ENCODE peak calls at places on chromosomes 7 and 10, in four cellular contexts. W is ovary, R is cardiac muscle cell, Q is Karpas-422. T is an unnamed sample.

GRCh38 chr10:64090865-64091264 is 569.7 kb downstream of the REEP3 start:
- DNase-seq in W (no peak), R (no peak), Q (no peak), T (no peak)

GRCh38 chr7:1571261-1571650 is 1.4 kb upstream of the PSMG3 start:
- DNase-seq in W (no peak), R (peak; percentile 80), Q (peak; percentile 59), T (no peak)

GRCh38 chr10:62130948-62131347 is 137.7 kb downstream of the RTKN2 start:
- DNase-seq in W (no peak), R (peak; percentile 91), Q (no peak), T (no peak)

GRCh38 chr10:70528726-70529362 is 50.3 kb downstream of the PALD1 start:
- DNase-seq in W (no peak), R (peak; percentile 76), Q (peak; percentile 62), T (peak; percentile 42)

GRCh38 chr10:82277591-82277990 is 402.6 kb downstream of the NRG3 start:
- DNase-seq in W (no peak), R (no peak), Q (no peak), T (no peak)

GRCh38 chr7:1694981-1695511 is 25.0 kb downstream of the ELFN1 start:
- DNase-seq in W (peak; percentile 4), R (no peak), Q (no peak), T (no peak)

GRCh38 chr7:114740095-114740494 is 181.8 kb upstream of the MDFIC start:
- DNase-seq in W (no peak), R (no peak), Q (no peak), T (no peak)

GRCh38 chr10:122715576-122715975 is 15.9 kb upstream of the C10orf120 start:
- DNase-seq in W (no peak), R (no peak), Q (no peak), T (no peak)

GRCh38 chr7:8133188-8133848 is 128.6 kb downstream of the ICA1 start:
- DNase-seq in W (no peak), R (no peak), Q (no peak), T (no peak)

GRCh38 chr10:88966785-88967184 is 14.2 kb upstream of the ACTA2 start:
- DNase-seq in W (peak; percentile 54), R (no peak), Q (no peak), T (no peak)

GRCh38 chr10:18618995-18619394 is 32.4 kb downstream of the NSUN6 start:
- DNase-seq in W (no peak), R (no peak), Q (no peak), T (no peak)

GRCh38 chr10:10598297-10598696 is 419.4 kb upstream of the CELF2 start:
- DNase-seq in W (no peak), R (no peak), Q (peak; percentile 46), T (no peak)

GRCh38 chr7:108436906-108437305 is 19.3 kb downstream of the NRCAM start:
- DNase-seq in W (no peak), R (no peak), Q (no peak), T (no peak)

GRCh38 chr10:71740069-71740468 is 20.5 kb upstream of the C10orf105 start:
- DNase-seq in W (no peak), R (peak; percentile 86), Q (no peak), T (peak; percentile 39)

GRCh38 chr7:20385121-20385520 is 54.4 kb downstream of the ITGB8 start:
- DNase-seq in W (no peak), R (peak; percentile 51), Q (no peak), T (no peak)

GRCh38 chr7:47153076-47153475 is 428.8 kb downstream of the TNS3 start:
- DNase-seq in W (no peak), R (peak; percentile 94), Q (no peak), T (peak; percentile 21)

GRCh38 chr10:73853196-73853595 is 21.2 kb downstream of the CAMK2G start:
- DNase-seq in W (no peak), R (no peak), Q (no peak), T (no peak)

GRCh38 chr7:73971701-73972341 is 56.2 kb upstream of the ELN start:
- DNase-seq in W (no peak), R (no peak), Q (no peak), T (no peak)

GRCh38 chr10:77641788-77642397 is 4.3 kb upstream of the KCNMA1 start:
- DNase-seq in W (peak; percentile 42), R (peak; percentile 83), Q (peak; percentile 91), T (peak; percentile 79)

GRCh38 chr7:138478499-138478908 is 18.4 kb downstream of the TRIM24 start:
- DNase-seq in W (no peak), R (no peak), Q (no peak), T (peak; percentile 74)

GRCh38 chr7:128867241-128867640 is 4.6 kb downstream of the ATP6V1F start:
- DNase-seq in W (no peak), R (no peak), Q (no peak), T (no peak)

GRCh38 chr10:132306951-132307751 is 599 bp downstream of the STK32C start:
- DNase-seq in W (no peak), R (no peak), Q (no peak), T (peak; percentile 27)

GRCh38 chr7:30032310-30033125 is 4.3 kb downstream of the PLEKHA8 start:
- DNase-seq in W (peak; percentile 26), R (peak; percentile 49), Q (peak; percentile 49), T (peak; percentile 12)

GRCh38 chr10:88389456-88389855 is 193.7 kb downstream of the RNLS start:
- DNase-seq in W (no peak), R (peak; percentile 81), Q (peak; percentile 77), T (peak; percentile 72)

GRCh38 chr7:157683251-157684156 is 346.7 kb downstream of the DNAJB6 start:
- DNase-seq in W (no peak), R (no peak), Q (no peak), T (no peak)

GRCh38 chr7:54972733-54973294 is 46.0 kb upstream of the EGFR start:
- DNase-seq in W (no peak), R (no peak), Q (no peak), T (no peak)

GRCh38 chr7:91636129-91636724 is 244.3 kb downstream of the MTERF1 start:
- DNase-seq in W (no peak), R (peak; percentile 53), Q (peak; percentile 86), T (peak; percentile 1)

GRCh38 chr10:17673517-17674051 is 29.6 kb downstream of the STAM start:
- DNase-seq in W (no peak), R (peak; percentile 80), Q (no peak), T (no peak)

GRCh38 chr10:67705921-67706320 is 9.9 kb upstream of the CTNNA3 start:
- DNase-seq in W (no peak), R (no peak), Q (no peak), T (no peak)

GRCh38 chr7:40874756-40875155 is 740.0 kb downstream of the SUGCT start:
- DNase-seq in W (no peak), R (no peak), Q (no peak), T (no peak)

GRCh38 chr10:20995123-20995978 is 98.2 kb upstream of the NEBL start:
- DNase-seq in W (no peak), R (peak; percentile 42), Q (no peak), T (no peak)

GRCh38 chr10:73517166-73517888 is 21.5 kb upstream of the PPP3CB start:
- DNase-seq in W (no peak), R (no peak), Q (no peak), T (no peak)

GRCh38 chr10:106043833-106044232 is 1120.7 kb downstream of the SORCS1 start:
- DNase-seq in W (no peak), R (no peak), Q (no peak), T (no peak)

GRCh38 chr10:102436312-102436711 is 3.9 kb upstream of the CUEDC2 start:
- DNase-seq in W (no peak), R (no peak), Q (no peak), T (peak; percentile 73)
- H3K4me1 ChIP-seq in W (peaks cover 10% of the 10 kb centered on the region), R (peaks cover 10% of the 10 kb centered on the region), Q (peaks cover 6% of the 10 kb centered on the region), T (no peaks in the 10 kb centered on the region)

DNA sequence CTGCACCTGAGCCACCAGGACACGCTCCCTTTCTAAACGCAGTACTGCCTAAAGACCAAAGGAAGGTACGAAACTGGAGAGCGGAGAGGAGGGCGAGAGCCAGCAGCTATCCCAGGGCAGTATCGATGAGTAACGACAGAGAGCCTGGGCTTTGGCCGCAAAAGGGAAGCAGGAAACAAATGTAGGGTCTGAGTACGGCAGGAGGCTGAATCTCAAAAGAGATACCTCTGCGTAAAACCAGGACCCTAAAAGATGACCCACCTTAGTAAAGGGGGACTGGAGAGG is 20.4 kb downstream of the PARP12 start:
- DNase-seq in W (no peak), R (no peak), Q (no peak), T (no peak)
- H3K36me3 ChIP-seq in W (no peaks in the 10 kb centered on the region), R (no peaks in the 10 kb centered on the region), Q (no peaks in the 10 kb centered on the region), T (peaks cover 14% of the 10 kb centered on the region)

DNA sequence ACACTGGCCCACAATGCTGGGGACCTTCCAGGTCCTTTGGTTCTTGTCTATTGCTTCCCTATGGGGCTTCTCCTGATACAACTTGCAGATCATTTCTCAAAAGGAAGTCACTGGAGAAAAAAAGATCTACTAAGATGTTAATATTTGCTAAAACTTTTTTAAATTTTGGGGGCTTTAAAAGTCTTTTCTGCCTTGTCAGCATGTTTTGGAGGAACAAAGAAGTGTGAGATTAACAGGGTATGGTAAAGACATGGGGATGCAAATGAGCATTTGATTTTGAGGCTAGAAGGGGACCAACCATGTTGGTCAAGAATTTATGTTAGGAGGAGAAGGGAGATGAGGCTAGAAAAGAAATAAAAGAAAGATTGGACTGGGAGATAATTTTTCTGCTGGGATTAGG is 515.4 kb downstream of the HTR7 start:
- DNase-seq in W (no peak), R (no peak), Q (no peak), T (no peak)
- H3K9me3 ChIP-seq in W (no peaks in the 10 kb centered on the region), R (no peaks in the 10 kb centered on the region), Q (no peaks in the 10 kb centered on the region), T (no peaks in the 10 kb centered on the region)

DNA sequence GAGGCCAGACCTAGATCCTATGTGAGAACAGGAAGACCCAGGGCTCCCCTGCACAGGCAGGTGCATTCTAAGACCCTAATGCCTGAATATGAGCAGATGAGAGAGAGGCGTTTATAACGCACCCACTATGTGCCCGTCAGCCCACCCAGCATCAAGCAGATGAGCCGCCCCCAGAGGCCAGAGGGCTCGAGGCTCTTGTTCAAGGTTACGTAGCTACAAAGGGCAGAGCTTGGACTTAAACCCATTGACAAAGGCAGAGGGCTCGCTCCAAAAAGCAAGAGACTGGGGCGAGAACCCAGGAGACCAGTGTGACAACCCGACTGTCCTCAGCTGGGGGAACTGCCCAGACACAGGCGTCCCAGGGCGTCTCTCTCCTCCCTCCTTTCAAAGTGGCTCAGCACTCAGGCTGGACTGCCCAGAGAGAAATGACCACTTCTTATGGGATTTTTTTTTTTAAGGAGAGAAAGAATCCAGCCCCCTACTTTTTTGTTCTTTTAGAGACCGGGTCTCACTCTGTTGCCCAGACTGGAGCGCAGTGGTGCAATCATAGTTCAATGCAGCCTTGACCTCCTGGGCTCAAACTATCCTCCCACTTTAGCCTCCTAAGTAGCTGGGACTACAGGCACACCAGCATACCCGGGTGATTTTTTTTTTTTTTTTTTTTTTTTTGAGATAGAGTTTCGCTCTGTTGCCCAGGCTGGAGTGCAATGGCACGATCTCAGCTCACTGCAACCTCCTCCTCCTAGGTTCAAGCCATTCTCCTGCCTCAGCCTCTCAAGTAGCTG is 40.1 kb downstream of the TNRC18 start:
- DNase-seq in W (no peak), R (no peak), Q (no peak), T (no peak)
- H3K4me1 ChIP-seq in W (peaks cover 39% of the 10 kb centered on the region), R (peaks cover 18% of the 10 kb centered on the region), Q (no peaks in the 10 kb centered on the region), T (peaks cover 4% of the 10 kb centered on the region)

DNA sequence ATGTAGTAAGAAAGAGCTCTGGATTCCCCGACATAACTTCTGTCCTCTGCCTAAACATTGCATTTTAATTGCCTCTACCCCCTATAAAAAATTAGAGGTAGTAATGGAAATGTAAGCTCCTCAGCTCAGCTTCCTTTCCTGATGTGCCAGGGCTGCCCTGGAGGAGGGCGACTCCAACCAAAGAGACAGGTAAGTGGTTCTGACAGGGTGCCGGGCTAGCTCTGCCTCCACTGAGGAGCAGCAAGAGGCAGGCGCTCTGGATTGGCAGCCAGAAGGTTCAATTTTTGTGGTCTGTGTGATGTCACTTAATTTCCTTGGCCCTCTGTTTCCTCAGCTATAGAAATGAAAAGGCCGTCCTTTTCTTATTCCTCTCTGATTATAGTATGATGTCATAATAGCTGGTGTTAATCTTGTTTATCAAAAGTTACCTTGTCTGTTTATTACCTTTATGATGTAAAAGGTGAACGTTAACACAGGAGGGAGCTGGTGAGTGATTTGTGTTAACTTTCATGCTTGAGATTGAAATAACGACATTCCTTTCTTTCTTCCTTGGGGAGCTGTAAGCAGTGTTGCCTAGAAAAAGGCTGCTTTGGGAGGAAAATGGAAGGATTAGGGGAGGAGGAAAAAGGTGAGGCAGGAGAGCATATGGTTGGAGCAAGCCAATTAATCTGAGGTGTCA is 51.8 kb downstream of the ANLN start:
- DNase-seq in W (no peak), R (no peak), Q (no peak), T (no peak)
- H3K36me3 ChIP-seq in W (no peaks in the 10 kb centered on the region), R (no peaks in the 10 kb centered on the region), Q (peaks cover 31% of the 10 kb centered on the region), T (no peaks in the 10 kb centered on the region)

T was measured in small intestine.